ENCODE peak calls at places on chromosomes 2 and 18, in seven cellular contexts. W, Z, O, N, D, M and S are unnamed samples.

GRCh38 chr2:142100967-142101366 is 29.8 kb downstream of the LRP1B start:
- DNase-seq in O (no peak), N (no peak), D (no peak), Z (no peak), M (no peak), W (no peak), S (peak; percentile 7)

GRCh38 chr2:6423131-6423530 is 442.6 kb downstream of the CMPK2 start:
- DNase-seq in M (no peak), D (no peak), O (no peak), N (no peak), Z (no peak), W (no peak), S (no peak)

GRCh38 chr18:70385474-70385873 is 96.6 kb downstream of the SOCS6 start:
- DNase-seq in N (no peak), O (no peak), M (no peak), Z (no peak), W (peak; percentile 36), D (no peak), S (no peak)

GRCh38 chr2:209321076-209321475 is 102.8 kb upstream of the MAP2 start:
- DNase-seq in M (no peak), W (no peak), N (no peak), Z (no peak), O (no peak), D (no peak), S (peak; percentile 62)

GRCh38 chr2:203650860-203651613 is 55.4 kb upstream of the CD28 start:
- DNase-seq in N (no peak), W (peak; percentile 52), O (no peak), D (no peak), Z (no peak), M (no peak), S (peak; percentile 43)

GRCh38 chr2:64943387-64944150 is 45.6 kb upstream of the SLC1A4 start:
- DNase-seq in N (peak; percentile 6), W (no peak), O (no peak), Z (no peak), D (no peak), M (no peak), S (no peak)

GRCh38 chr2:205510345-205510744 is 172.0 kb upstream of the NRP2 start:
- DNase-seq in Z (no peak), N (no peak), O (no peak), M (no peak), D (no peak), W (peak; percentile 9), S (no peak)

GRCh38 chr18:4750392-4751346 is 295.6 kb upstream of the DLGAP1 start:
- DNase-seq in M (no peak), Z (no peak), N (no peak), W (no peak), O (no peak), D (no peak), S (no peak)

GRCh38 chr2:220783651-220784050 is 788.5 kb downstream of the EPHA4 start:
- DNase-seq in D (no peak), N (no peak), W (no peak), Z (no peak), M (no peak), O (no peak), S (no peak)

GRCh38 chr2:109397883-109398282 is 215.9 kb downstream of the SEPTIN10 start:
- DNase-seq in Z (no peak), M (no peak), W (no peak), O (no peak), D (no peak), N (no peak), S (no peak)

GRCh38 chr2:54558188-54558975 is 102.3 kb downstream of the SPTBN1 start:
- DNase-seq in M (peak; percentile 88), D (no peak), O (peak; percentile 54), Z (peak; percentile 58), N (no peak), W (peak; percentile 67), S (no peak)

GRCh38 chr2:240357641-240358012 is 77.8 kb upstream of the GPC1 start:
- DNase-seq in N (no peak), W (no peak), Z (no peak), M (no peak), D (no peak), O (no peak), S (no peak)

GRCh38 chr2:203510256-203510940 is 24.7 kb downstream of the RAPH1 start:
- DNase-seq in D (no peak), W (no peak), O (no peak), N (no peak), M (no peak), Z (no peak), S (no peak)

GRCh38 chr2:102967451-102967850 is 205.6 kb downstream of the TMEM182 start:
- DNase-seq in Z (no peak), D (no peak), M (no peak), O (no peak), N (no peak), W (peak; percentile 5), S (no peak)

GRCh38 chr2:174334781-174335604 is at the start of gene SP9:
- DNase-seq in O (peak; percentile 68), Z (no peak), M (no peak), W (peak; percentile 51), N (no peak), D (no peak), S (no peak)

GRCh38 chr18:44579028-44579692 is 101.5 kb upstream of the SETBP1 start:
- DNase-seq in W (peak; percentile 75), Z (no peak), N (no peak), M (no peak), O (no peak), D (peak; percentile 69), S (no peak)

GRCh38 chr2:148674063-148675020 is 29.8 kb downstream of the EPC2 start:
- DNase-seq in O (peak; percentile 31), W (peak; percentile 12), Z (peak; percentile 6), N (no peak), M (no peak), D (no peak), S (no peak)

GRCh38 chr2:223835701-223836532 is 1.5 kb downstream of the AP1S3 start:
- DNase-seq in O (no peak), N (no peak), W (no peak), Z (peak; percentile 1), D (no peak), M (no peak), S (no peak)